ENCODE peak calls at places on chromosomes 3 and 15, in eight cellular contexts. F is activated CD4-positive, alpha-beta T cell treated with anti-CD3 and anti-CD28 coated beads, Interleukin-2, amount 10 ng/mL, durations not matched to agents 7 days and 5 days; M is dermis microvascular lymphatic vessel endothelial cell; Q is left cardiac atrium; P is NCI-H1092; E is activated gamma-delta T cell treated with anti-CD3 and anti-CD28 coated beads, Interleukin-2, amount 50 U/mL, for 16 hours; W is left ventricle myocardium superior; S is K562. O is an unnamed sample.

GRCh38 chr15:68542771-68543544 is 35.8 kb upstream of the CORO2B start:
- DNase-seq in M (peak), E (no peak), F (no peak), S (no peak), W (no peak), P (no peak), Q (peak), O (peak)

GRCh38 chr15:78308422-78309021 is 9.1 kb upstream of the SKIC8 start:
- DNase-seq in E (no peak), M (peak), S (peak), W (peak), F (peak), Q (peak), P (peak), O (peak)

GRCh38 chr3:44981220-44981619 is 5.2 kb downstream of the EXOSC7 start:
- DNase-seq in S (no peak), P (no peak), M (no peak), E (no peak), Q (no peak), W (no peak), F (no peak), O (no peak)

GRCh38 chr15:65326109-65326508 is 21.6 kb downstream of the RNU5B-1 start:
- DNase-seq in S (no peak), M (peak), F (no peak), P (no peak), Q (peak), E (no peak), W (peak), O (peak)

GRCh38 chr3:49295489-49296058 is 18.5 kb upstream of the C3orf62 start:
- DNase-seq in M (no peak), P (no peak), F (peak), S (peak), Q (no peak), E (no peak), W (peak), O (no peak)

GRCh38 chr3:66441124-66441523 is 59.7 kb downstream of the LRIG1 start:
- DNase-seq in Q (no peak), E (no peak), M (no peak), F (no peak), S (no peak), P (no peak), W (no peak), O (peak)

GRCh38 chr15:101647251-101647650 is 4.9 kb downstream of the TM2D3 start:
- DNase-seq in W (no peak), F (no peak), E (no peak), P (no peak), M (no peak), Q (no peak), S (no peak), O (no peak)

GRCh38 chr3:141405025-141405424 is 36.7 kb downstream of the ZBTB38 start:
- DNase-seq in P (no peak), M (no peak), Q (no peak), W (no peak), F (no peak), S (no peak), E (no peak), O (no peak)

GRCh38 chr15:100311099-100311751 is 30.6 kb downstream of the ADAMTS17 start:
- DNase-seq in W (peak), S (no peak), E (no peak), M (no peak), F (no peak), P (no peak), Q (no peak), O (no peak)

GRCh38 chr3:29637093-29637492 is 356.2 kb downstream of the RBMS3 start:
- DNase-seq in W (peak), M (no peak), S (no peak), Q (no peak), P (no peak), E (no peak), F (no peak), O (no peak)

GRCh38 chr15:80970018-80970657 is 19.5 kb downstream of the MESD start:
- DNase-seq in S (peak), M (peak), W (peak), E (peak), P (peak), F (peak), Q (peak), O (peak)

GRCh38 chr3:155356594-155357370 is 63.3 kb upstream of the STRIT1 start:
- DNase-seq in P (no peak), W (peak), E (no peak), F (no peak), M (no peak), S (peak), Q (peak), O (no peak)

GRCh38 chr15:51756482-51756881 is 5.1 kb downstream of the TMOD2 start:
- DNase-seq in Q (no peak), S (peak), P (no peak), W (no peak), M (no peak), E (no peak), F (no peak), O (no peak)

GRCh38 chr3:111924283-111924682 is 54.5 kb upstream of the ABHD10 start:
- DNase-seq in S (no peak), W (peak), P (peak), M (peak), F (no peak), Q (peak), E (no peak), O (no peak)

GRCh38 chr3:96753124-96753523 is 61.3 kb upstream of the EPHA6 start:
- DNase-seq in F (no peak), P (no peak), Q (no peak), S (no peak), M (no peak), E (no peak), W (no peak), O (no peak)

GRCh38 chr3:197907196-197907595 is 42.8 kb upstream of the RPL35A start:
- DNase-seq in F (no peak), Q (no peak), M (no peak), S (no peak), E (no peak), P (no peak), W (no peak), O (no peak)

GRCh38 chr3:174132421-174133042 is 726.6 kb upstream of the NAALADL2 start:
- DNase-seq in S (no peak), Q (no peak), M (no peak), E (no peak), F (no peak), W (no peak), P (no peak), O (no peak)

GRCh38 chr15:87764461-87765236 is 491.9 kb downstream of the NTRK3 start:
- DNase-seq in Q (no peak), M (no peak), S (no peak), F (no peak), W (no peak), P (no peak), E (no peak), O (no peak)

GRCh38 chr3:169410430-169410829 is 253.1 kb downstream of the MECOM start:
- DNase-seq in E (no peak), P (no peak), W (no peak), F (no peak), S (no peak), Q (no peak), M (no peak), O (no peak)

GRCh38 chr3:153087595-153088566 is 74.1 kb upstream of the RAP2B start:
- DNase-seq in P (no peak), W (peak), F (no peak), S (no peak), E (no peak), M (no peak), Q (no peak), O (no peak)

GRCh38 chr3:5430701-5431100 is 243.2 kb downstream of the EDEM1 start:
- DNase-seq in W (no peak), S (no peak), E (no peak), Q (no peak), P (no peak), F (no peak), M (no peak), O (no peak)

GRCh38 chr15:82064824-82065223 is 19.0 kb upstream of the MEX3B start:
- DNase-seq in Q (no peak), S (no peak), F (no peak), E (no peak), W (no peak), M (no peak), P (no peak), O (no peak)

GRCh38 chr15:60077581-60078359 is 73.7 kb downstream of the FOXB1 start:
- DNase-seq in F (no peak), E (no peak), Q (no peak), P (no peak), S (no peak), W (no peak), M (no peak), O (no peak)

GRCh38 chr3:140704733-140705132 is 26.9 kb downstream of the TRIM42 start:
- DNase-seq in W (no peak), P (no peak), E (no peak), S (no peak), Q (no peak), M (no peak), F (no peak), O (no peak)

GRCh38 chr3:182981038-182981380 is 671 bp upstream of the DCUN1D1 start:
- DNase-seq in M (no peak), Q (no peak), P (no peak), E (no peak), W (no peak), F (no peak), S (no peak), O (no peak)

GRCh38 chr3:134427400-134428111 is 53.3 kb upstream of the AMOTL2 start:
- DNase-seq in W (peak), Q (peak), M (peak), E (no peak), S (no peak), F (no peak), P (no peak), O (no peak)